ENCODE peak calls at places on chromosomes 5 and 9, in four cellular contexts. Z, R, T and O are unnamed samples.

GRCh38 chr9:21267141-21267540 is 27.3 kb upstream of the IFNA14 start:
- DNase-seq in Z (peak; percentile 20), R (no peak), T (no peak), O (no peak)

GRCh38 chr9:811101-811531 is 30.4 kb upstream of the DMRT1 start:
- DNase-seq in Z (peak; percentile 38), R (peak; percentile 50), T (no peak), O (no peak)

GRCh38 chr5:113099822-113100221 is 123.2 kb downstream of the DCP2 start:
- DNase-seq in Z (no peak), R (no peak), T (no peak), O (no peak)

GRCh38 chr5:15752886-15753285 is 252.9 kb downstream of the FBXL7 start:
- DNase-seq in Z (no peak), R (no peak), T (peak; percentile 78), O (no peak)

GRCh38 chr5:90226433-90227099 is 183.0 kb downstream of the CETN3 start:
- DNase-seq in Z (no peak), R (no peak), T (peak; percentile 13), O (no peak)

GRCh38 chr5:168364738-168365550 is 73.5 kb downstream of the WWC1 start:
- DNase-seq in Z (peak; percentile 49), R (no peak), T (no peak), O (no peak)

GRCh38 chr9:1732670-1733069 is 282.5 kb upstream of the SMARCA2 start:
- DNase-seq in Z (no peak), R (peak; percentile 17), T (no peak), O (no peak)

GRCh38 chr5:168874713-168875380 is 295.7 kb upstream of the PANK3 start:
- DNase-seq in Z (no peak), R (peak; percentile 43), T (no peak), O (no peak)

GRCh38 chr9:130450344-130451003 is 5.7 kb downstream of the ASS1 start:
- DNase-seq in Z (no peak), R (no peak), T (no peak), O (no peak)

GRCh38 chr9:120579139-120579749 is 723 bp downstream of the CDK5RAP2 start:
- DNase-seq in Z (no peak), R (peak; percentile 9), T (no peak), O (no peak)

GRCh38 chr5:102937916-102938315 is 182.0 kb downstream of the GIN1 start:
- DNase-seq in Z (no peak), R (no peak), T (no peak), O (no peak)

DNA sequence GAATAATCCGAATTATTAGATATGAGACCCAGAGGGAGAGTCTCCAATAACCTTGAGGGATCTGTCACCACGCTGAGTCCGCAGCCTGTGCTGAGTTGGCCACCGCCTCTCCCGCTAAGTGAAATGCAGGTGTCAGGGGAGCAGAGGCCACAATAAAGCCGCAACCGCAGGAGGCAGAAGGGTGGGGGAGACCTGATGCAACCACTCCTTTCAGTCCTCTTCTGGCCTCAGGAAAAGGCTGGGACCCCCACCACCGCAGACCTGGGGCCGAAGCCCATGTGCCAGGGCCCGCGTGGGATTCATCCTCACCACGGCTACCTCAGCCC is 562 bp downstream of the MAP1B start:
- DNase-seq in Z (no peak), R (peak; percentile 55), T (no peak), O (peak; percentile 17)
- TF ChIP-seq POLR2A in Z (no peak), R (no peak), T (no peak), O (no peak)

GRCh38 chr5:179554981-179555380 is 4.6 kb downstream of the RUFY1 start:
- DNase-seq in Z (no peak), R (no peak), T (no peak), O (no peak)

GRCh38 chr5:179553875-179554274 is 3.5 kb downstream of the RUFY1 start:
- DNase-seq in Z (no peak), R (peak; percentile 19), T (no peak), O (no peak)

GRCh38 chr5:179553006-179553405 is 2.7 kb downstream of the RUFY1 start:
- DNase-seq in Z (no peak), R (no peak), T (no peak), O (no peak)

GRCh38 chr5:179549973-179550510 is 312 bp upstream of the RUFY1 start:
- DNase-seq in Z (no peak), R (no peak), T (no peak), O (no peak)

GRCh38 chr5:179550511-179551342 is at the start of gene RUFY1:
- DNase-seq in Z (peak; percentile 82), R (peak; percentile 82), T (peak; percentile 82), O (peak; percentile 79)
- TF ChIP-seq POLR2A in Z (peak; percentile 89), R (peak; percentile 48), T (peak; percentile 68), O (peak; percentile 86)

GRCh38 chr5:172768573-172769323 is 2.2 kb downstream of the DUSP1 start:
- DNase-seq in Z (no peak), R (peak; percentile 74), T (no peak), O (no peak)
- TF ChIP-seq POLR2A in Z (no peak), R (peak; percentile 36), T (no peak), O (no peak)

GRCh38 chr5:142356716-142357468 is 32.1 kb upstream of the SPRY4 start:
- DNase-seq in Z (peak; percentile 75), R (peak; percentile 86), T (peak; percentile 81), O (peak; percentile 84)
- TF ChIP-seq POLR2A in Z (no peak), R (peak; percentile 68), T (peak; percentile 76), O (peak; percentile 66)

DNA sequence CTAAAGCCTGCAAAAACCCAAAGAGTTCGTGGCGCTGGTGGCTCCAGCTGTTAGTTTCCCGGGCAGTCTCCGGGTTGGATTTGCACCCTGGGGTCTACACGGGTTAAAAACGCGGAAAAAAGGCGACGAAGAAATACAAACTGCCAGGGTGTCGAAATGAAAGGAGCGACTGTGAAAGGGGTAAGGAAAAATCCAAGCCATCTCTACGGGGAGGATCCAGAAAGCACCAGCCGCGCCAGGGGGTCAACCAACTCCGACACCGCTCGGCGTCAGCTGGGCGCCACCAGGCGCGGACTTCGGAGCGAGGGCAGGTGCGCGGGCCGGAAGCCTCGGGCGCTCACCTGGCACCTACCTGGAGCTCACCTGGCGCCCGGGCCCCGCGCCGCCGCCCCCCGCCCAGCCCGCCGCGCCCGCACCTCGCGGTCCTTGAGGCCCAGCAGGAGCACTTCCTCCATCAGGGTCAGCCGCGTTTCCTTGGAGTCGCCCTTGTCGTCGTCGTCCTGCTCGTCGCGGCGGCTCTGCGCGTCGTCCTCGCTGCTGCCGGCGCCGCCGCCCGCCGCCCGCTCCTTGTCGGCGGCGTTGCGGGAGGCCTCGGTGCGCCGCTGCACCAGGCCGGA is 617 bp downstream of the GOLPH3 start:
- DNase-seq in Z (peak; percentile 43), R (peak; percentile 60), T (peak; percentile 73), O (peak; percentile 34)
- TF ChIP-seq POLR2A in Z (no peak), R (no peak), T (no peak), O (no peak)

GRCh38 chr9:70419546-70420266 is 5.2 kb upstream of the KLF9 start:
- DNase-seq in Z (peak; percentile 98), R (peak; percentile 95), T (peak; percentile 92), O (peak; percentile 46)
- TF ChIP-seq POLR2A in Z (peak; percentile 31), R (peak; percentile 30), T (peak; percentile 78), O (no peak)

DNA sequence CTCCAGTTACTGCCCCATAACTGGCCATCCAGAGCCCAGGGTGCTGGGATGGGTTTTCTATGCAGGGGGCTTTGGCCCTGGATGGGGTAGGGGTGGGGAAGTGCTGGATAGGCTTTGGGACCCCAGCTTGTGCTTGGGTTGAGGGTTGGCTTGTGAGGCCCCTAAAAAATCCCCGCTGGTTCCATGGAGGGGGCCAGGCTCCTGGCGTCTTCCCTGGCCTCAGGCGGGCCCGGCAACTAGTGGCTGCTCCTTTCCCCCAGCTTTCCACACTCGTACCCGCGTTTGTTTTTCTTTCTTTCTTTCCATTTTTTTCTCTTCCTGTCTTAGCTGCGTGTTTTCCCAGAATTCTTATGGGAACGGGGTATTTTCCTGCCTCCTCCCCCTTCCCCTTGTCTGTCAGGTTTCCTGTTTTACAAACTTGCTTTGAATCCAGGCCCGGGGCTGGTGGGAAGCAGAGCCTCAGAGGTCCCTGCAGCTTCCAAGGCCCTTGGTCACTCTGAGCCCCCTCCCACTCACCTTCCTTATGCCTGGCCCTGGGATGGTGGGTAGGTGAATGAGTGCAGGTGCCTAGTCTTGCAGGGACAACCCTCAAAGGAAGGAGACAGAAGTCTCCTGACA is 40.2 kb downstream of the RGS3 start:
- DNase-seq in Z (no peak), R (no peak), T (no peak), O (no peak)
- TF ChIP-seq POLR2A in Z (no peak), R (no peak), T (no peak), O (no peak)

DNA sequence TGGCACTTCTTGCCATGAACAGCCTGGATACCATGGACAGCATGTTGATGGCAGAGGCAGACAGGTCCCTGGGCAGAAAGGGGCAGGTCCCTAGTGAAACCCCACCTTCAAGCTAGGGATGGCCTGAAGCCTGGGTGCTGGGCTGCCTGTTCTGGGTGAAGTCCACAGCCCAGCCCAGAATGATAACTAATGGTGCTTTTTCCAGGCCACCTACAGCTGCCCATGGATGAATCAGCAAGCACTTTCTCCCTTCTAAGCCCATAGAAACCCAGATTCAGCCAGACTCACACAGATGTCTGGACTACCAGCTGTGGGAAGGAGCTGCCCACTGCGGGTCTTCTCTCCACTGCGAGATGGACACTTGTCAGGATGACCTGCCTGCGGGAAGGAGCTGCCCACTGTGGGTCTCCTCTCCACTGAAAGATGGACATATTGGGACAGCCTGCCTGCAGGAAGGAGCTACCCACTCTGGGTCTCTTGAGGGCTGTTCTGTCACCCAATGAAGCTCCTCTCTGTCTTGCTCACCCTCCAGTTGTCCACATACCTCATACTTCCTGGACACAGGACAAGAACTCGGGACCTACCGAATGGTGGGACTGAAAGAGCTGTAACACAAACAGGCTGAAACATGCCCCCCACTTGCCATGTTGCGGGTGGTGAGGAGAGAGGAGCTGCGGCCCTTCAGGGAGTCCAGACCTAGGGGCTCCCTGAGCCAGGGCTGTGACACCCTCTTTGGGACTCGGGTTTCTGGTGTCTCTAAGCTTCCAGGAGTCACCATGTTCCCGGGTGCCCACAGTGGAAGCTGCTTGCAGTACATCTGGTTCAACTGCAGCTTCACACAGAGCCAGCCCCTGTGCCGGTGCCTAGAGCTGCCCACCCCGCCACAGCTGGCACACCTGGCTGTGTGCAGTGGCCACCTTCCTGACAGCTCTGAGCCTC is 60.7 kb upstream of the SYNPO start:
- DNase-seq in Z (no peak), R (no peak), T (no peak), O (no peak)
- TF ChIP-seq POLR2A in Z (no peak), R (no peak), T (no peak), O (no peak)

GRCh38 chr5:17219006-17219422 is 1.6 kb downstream of the BASP1 start:
- DNase-seq in Z (peak; percentile 17), R (peak; percentile 61), T (peak; percentile 35), O (no peak)
- TF ChIP-seq POLR2A in Z (no peak), R (no peak), T (no peak), O (peak; percentile 36)

GRCh38 chr9:127698985-127699670 is 7.7 kb upstream of the CFAP157 start:
- DNase-seq in Z (peak; percentile 94), R (peak; percentile 98), T (peak; percentile 95), O (peak; percentile 88)
- TF ChIP-seq POLR2A in Z (peak; percentile 58), R (peak; percentile 66), T (peak; percentile 45), O (no peak)